ENCODE peak calls at places on chromosomes 12 and 14, in eight cellular contexts. Z is coronary artery, Q is GM06990, M is MCF 10A, D is astrocyte of the spinal cord, A is heart right ventricle, Y is fibroblast of pulmonary artery, R is GM20000. C is an unnamed sample.

GRCh38 chr14:23047042-23047634 is 5.1 kb downstream of the PSMB11 start:
- DNase-seq in Y (peak), R (no peak), M (no peak), A (peak), D (no peak), Z (no peak), Q (no peak), C (no peak)

GRCh38 chr12:13596714-13597113 is 384.7 kb downstream of the GRIN2B start:
- DNase-seq in D (no peak), M (no peak), R (no peak), Z (no peak), Q (no peak), Y (no peak), A (no peak), C (no peak)

GRCh38 chr14:37931998-37932397 is 275.7 kb upstream of the SSTR1 start:
- DNase-seq in Q (no peak), D (no peak), Z (no peak), A (no peak), R (no peak), M (no peak), Y (no peak), C (no peak)

GRCh38 chr12:6539276-6540134 is 5.2 kb downstream of the GAPDH start:
- DNase-seq in Y (no peak), R (no peak), A (peak), Z (no peak), M (peak), Q (no peak), D (no peak), C (no peak)

GRCh38 chr12:25322918-25323773 is 72.4 kb upstream of the KRAS start:
- DNase-seq in Q (no peak), Y (peak), R (no peak), Z (no peak), D (peak), A (no peak), M (peak), C (no peak)

GRCh38 chr12:131939007-131939406 is 9.9 kb downstream of the PUS1 start:
- DNase-seq in Y (no peak), D (no peak), A (no peak), Z (no peak), M (no peak), Q (no peak), R (no peak), C (no peak)

GRCh38 chr12:128800606-128801005 is 23.2 kb downstream of the SLC15A4 start:
- DNase-seq in D (no peak), Z (no peak), R (no peak), M (no peak), Q (no peak), Y (no peak), A (no peak), C (no peak)

GRCh38 chr14:21023817-21024667 is 819 bp downstream of the NDRG2 start:
- DNase-seq in A (no peak), R (no peak), Q (no peak), Y (no peak), M (no peak), D (no peak), Z (peak), C (no peak)

GRCh38 chr14:61076531-61076930 is 95.5 kb downstream of the SLC38A6 start:
- DNase-seq in A (no peak), M (peak), Z (no peak), R (no peak), D (peak), Y (peak), Q (no peak), C (no peak)

GRCh38 chr14:76975051-76975450 is 53.5 kb downstream of the IRF2BPL start:
- DNase-seq in Q (no peak), Y (no peak), Z (no peak), A (no peak), R (no peak), D (no peak), M (no peak), C (no peak)

GRCh38 chr12:69275471-69275891 is 36.1 kb downstream of the CPSF6 start:
- DNase-seq in A (no peak), R (no peak), M (no peak), D (no peak), Z (no peak), Y (peak), Q (no peak), C (no peak)

GRCh38 chr12:53381739-53382630 is 2.0 kb downstream of the SP1 start:
- DNase-seq in Y (peak), M (peak), Q (peak), A (no peak), Z (no peak), R (no peak), D (peak), C (peak)

GRCh38 chr12:15446798-15447197 is 124.5 kb downstream of the PTPRO start:
- DNase-seq in M (peak), Y (no peak), Z (no peak), Q (no peak), R (no peak), A (no peak), D (peak), C (no peak)

GRCh38 chr12:7158866-7159600 is 28.9 kb downstream of the CLSTN3 start:
- DNase-seq in R (no peak), A (no peak), Z (no peak), Y (no peak), D (no peak), Q (no peak), M (peak), C (peak)

GRCh38 chr14:75132374-75133086 is 5.7 kb upstream of the NEK9 start:
- DNase-seq in A (no peak), R (peak), Y (peak), Q (peak), M (peak), Z (no peak), D (peak), C (peak)

GRCh38 chr14:71507681-71508080 is 424.5 kb upstream of the RGS6 start:
- DNase-seq in M (no peak), Z (no peak), R (no peak), A (no peak), D (no peak), Q (no peak), Y (no peak), C (no peak)

GRCh38 chr12:98669751-98670150 is 24.7 kb downstream of the APAF1 start:
- DNase-seq in Z (no peak), M (no peak), Y (no peak), A (no peak), Q (no peak), R (no peak), D (no peak), C (no peak)

GRCh38 chr12:13044859-13045384 is 741 bp downstream of the FAM234B start:
- DNase-seq in R (no peak), M (peak), Y (no peak), Q (no peak), A (no peak), D (peak), Z (no peak), C (no peak)

GRCh38 chr12:45745861-45746277 is 16.4 kb downstream of the ARID2 start:
- DNase-seq in Y (peak), Z (no peak), M (peak), R (peak), A (no peak), Q (no peak), D (peak), C (no peak)

GRCh38 chr12:66693901-66694513 is 15.1 kb upstream of the GRIP1 start:
- DNase-seq in Q (no peak), R (peak), Y (peak), A (no peak), Z (no peak), D (peak), M (peak), C (peak)

GRCh38 chr14:91729756-91730155 is 2.1 kb downstream of the CATSPERB start:
- DNase-seq in D (no peak), R (no peak), A (no peak), M (no peak), Z (no peak), Y (no peak), Q (no peak), C (no peak)

GRCh38 chr12:54658306-54659264 is 10.4 kb upstream of the DCD start:
- DNase-seq in M (peak), A (no peak), Z (no peak), Q (no peak), D (no peak), R (peak), Y (peak), C (peak)

GRCh38 chr14:96011609-96012008 is 27.6 kb upstream of the C14orf132 start:
- DNase-seq in A (no peak), Y (no peak), R (no peak), M (no peak), Z (no peak), D (no peak), Q (no peak), C (no peak)

GRCh38 chr14:36105401-36105800 is 71.1 kb downstream of the PTCSC3 start:
- DNase-seq in R (no peak), Z (no peak), Y (no peak), Q (no peak), A (no peak), M (peak), D (no peak), C (no peak)

GRCh38 chr12:16012086-16012485 is 101.0 kb downstream of the DERA start:
- DNase-seq in A (peak), D (peak), Q (no peak), M (no peak), Z (no peak), R (no peak), Y (peak), C (no peak)

GRCh38 chr14:81517798-81518398 is 15.8 kb downstream of the SEL1L start:
- DNase-seq in A (peak), Z (no peak), D (no peak), M (no peak), Y (peak), Q (no peak), R (no peak), C (no peak)

GRCh38 chr12:124222368-124223245 is 72.3 kb upstream of the RFLNA start:
- DNase-seq in M (no peak), Y (no peak), Z (no peak), R (no peak), A (no peak), Q (no peak), D (no peak), C (no peak)

GRCh38 chr14:64761441-64762043 is 57.3 kb downstream of the PLEKHG3 start:
- DNase-seq in Y (no peak), D (peak), A (no peak), Z (no peak), R (no peak), Q (no peak), M (no peak), C (no peak)
- TF ChIP-seq CTCF in Y (no peak), D (no peak), A (no peak), Z (no peak), R (no peak), Q (no peak), M (peak), C (no peak)

GRCh38 chr12:4353785-4354208 is 25.7 kb downstream of the FGF23 start:
- DNase-seq in A (no peak), D (peak), M (peak), Z (no peak), Q (no peak), Y (peak), R (no peak), C (no peak)
- TF ChIP-seq CTCF in A (peak), D (peak), M (peak), Z (peak), Q (peak), Y (peak), R (peak), C (peak)

GRCh38 chr12:80087486-80088213 is 11.7 kb upstream of the OTOGL start:
- DNase-seq in R (no peak), Q (peak), Y (no peak), M (no peak), Z (no peak), D (no peak), A (no peak), C (no peak)
- TF ChIP-seq CTCF in R (no peak), Q (no peak), Y (no peak), M (no peak), Z (no peak), D (no peak), A (no peak), C (no peak)

GRCh38 chr14:94936901-94937321 is 167.0 kb upstream of the GSC start:
- DNase-seq in A (peak), R (no peak), Y (no peak), D (no peak), M (no peak), Z (no peak), Q (no peak), C (no peak)
- TF ChIP-seq CTCF in A (no peak), R (no peak), Y (no peak), D (no peak), M (no peak), Z (no peak), Q (no peak), C (no peak)

DNA sequence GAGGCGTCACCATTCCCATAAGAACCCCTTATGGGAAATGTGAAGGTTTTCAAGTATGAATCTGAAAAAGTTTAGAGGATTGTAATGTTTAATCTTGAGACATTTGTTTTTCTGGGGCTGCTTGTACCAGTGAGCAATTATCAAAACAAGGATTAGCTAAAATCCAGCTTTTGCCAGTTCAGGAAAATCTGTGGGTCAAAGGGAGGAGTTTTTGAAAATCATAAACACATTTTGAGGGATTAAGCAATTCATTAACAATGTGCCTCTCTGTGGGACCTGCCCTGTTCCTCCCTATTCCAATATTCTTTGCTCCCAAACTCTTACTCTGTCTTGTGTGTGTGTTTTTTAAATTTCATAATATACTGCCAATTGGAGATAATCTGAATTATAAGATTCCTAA is 11.7 kb upstream of the DAAM1 start:
- DNase-seq in M (no peak), D (no peak), A (no peak), Z (no peak), R (no peak), Y (no peak), Q (no peak), C (no peak)
- TF ChIP-seq CTCF in M (no peak), D (no peak), A (no peak), Z (no peak), R (no peak), Y (no peak), Q (no peak), C (no peak)

GRCh38 chr14:104708606-104709268 is 15.3 kb upstream of the ADSS1 start:
- DNase-seq in M (peak), Z (no peak), Q (peak), A (peak), D (peak), R (peak), Y (peak), C (peak)
- TF ChIP-seq CTCF in M (peak), Z (peak), Q (peak), A (peak), D (peak), R (peak), Y (peak), C (peak)

GRCh38 chr14:90301580-90302181 is 30.1 kb downstream of the NRDE2 start:
- DNase-seq in Q (no peak), D (peak), R (peak), A (no peak), Z (no peak), Y (peak), M (peak), C (no peak)
- TF ChIP-seq CTCF in Q (peak), D (peak), R (no peak), A (peak), Z (no peak), Y (peak), M (peak), C (peak)

DNA sequence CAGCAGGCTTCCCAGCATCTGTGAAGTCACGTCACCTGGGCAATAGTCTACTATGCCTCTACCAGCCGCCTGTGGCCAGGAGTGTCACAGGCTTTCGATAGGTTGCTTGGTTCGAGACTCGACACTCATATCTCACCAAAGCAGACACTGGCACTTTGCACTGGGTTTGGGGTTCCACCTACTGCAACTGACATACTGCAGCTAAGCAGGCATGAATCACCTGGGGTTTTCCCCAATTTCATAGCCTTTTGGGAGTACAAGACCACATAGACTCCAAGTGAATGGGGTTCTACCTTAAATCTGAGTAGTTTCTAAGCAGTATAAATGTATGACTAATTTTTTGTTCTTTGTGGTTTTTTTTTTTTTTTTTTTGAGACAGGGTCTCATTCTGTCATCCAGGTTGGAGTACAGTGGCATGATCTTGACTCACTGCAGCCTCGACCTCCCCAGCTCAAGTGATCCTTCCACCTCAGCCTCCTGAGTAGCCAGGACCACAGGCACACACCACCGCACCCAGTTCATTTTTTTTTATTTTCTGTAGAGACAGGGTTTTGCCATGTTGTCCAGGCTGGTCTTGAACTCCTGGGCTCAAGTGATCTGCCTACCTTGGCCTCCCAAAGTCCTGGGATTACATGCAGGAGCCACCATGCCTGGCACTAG is 32.1 kb downstream of the DMAC2L start:
- DNase-seq in A (no peak), Z (no peak), D (no peak), Q (peak), R (peak), Y (no peak), M (peak), C (peak)
- TF ChIP-seq CTCF in A (no peak), Z (no peak), D (no peak), Q (no peak), R (no peak), Y (no peak), M (no peak), C (no peak)